ENCODE peak calls at places on chromosomes 7 and 10, in ten cellular contexts. N is aorta; V is activated CD4-positive, alpha-beta memory T cell treated with anti-CD3 and anti-CD28 coated beads, Interleukin-2, amount 10 ng/mL, durations not matched to agents 7 days and 5 days; C is stimulated activated CD8-positive, alpha-beta memory T cell treated with anti-CD3 and anti-CD28 coated beads, Interleukin-4, amount 100 ng/mL, for 1 hour; H is NCI-H1417; D is stimulated activated CD4-positive, alpha-beta T cell treated with anti-CD3 and anti-CD28 coated beads, Interleukin-2, amount 100 ng/mL, for 4 hours; Z is RPMI7951; I is GM23338; J is SHP77 treated with DMSO at 0.1 percent for 48 hours; K is foreskin fibroblast. F is an unnamed sample.

GRCh38 chr10:111057006-111057405 is 19.8 kb upstream of the ADRA2A start:
- DNase-seq in N (no peak), V (no peak), C (no peak), H (no peak), D (no peak), Z (no peak), I (no peak), J (no peak), K (no peak), F (no peak)

GRCh38 chr7:140080919-140081318 is 18.2 kb upstream of the PARP12 start:
- DNase-seq in N (no peak), V (no peak), C (no peak), H (no peak), D (no peak), Z (no peak), I (no peak), J (no peak), K (no peak), F (no peak)

GRCh38 chr10:24681476-24682088 is 42.1 kb downstream of the ARHGAP21 start:
- DNase-seq in N (no peak), V (no peak), C (no peak), H (no peak), D (no peak), Z (no peak), I (no peak), J (no peak), K (no peak), F (no peak)

GRCh38 chr10:31819393-31819820 is 109.2 kb downstream of the ARHGAP12 start:
- DNase-seq in N (peak), V (no peak), C (no peak), H (no peak), D (no peak), Z (peak), I (no peak), J (no peak), K (peak), F (no peak)

GRCh38 chr10:98259606-98260319 is 8.2 kb downstream of the LOXL4 start:
- DNase-seq in N (no peak), V (no peak), C (no peak), H (no peak), D (no peak), Z (no peak), I (no peak), J (no peak), K (no peak), F (no peak)

GRCh38 chr10:84360634-84361365 is 32.4 kb downstream of the CCSER2 start:
- DNase-seq in N (no peak), V (no peak), C (no peak), H (peak), D (no peak), Z (peak), I (peak), J (no peak), K (peak), F (no peak)

GRCh38 chr10:74640134-74640533 is 186.3 kb upstream of the KAT6B start:
- DNase-seq in N (no peak), V (no peak), C (no peak), H (no peak), D (no peak), Z (peak), I (peak), J (no peak), K (peak), F (no peak)

GRCh38 chr7:100856871-100857282 is 4.4 kb downstream of the SLC12A9 start:
- DNase-seq in N (no peak), V (no peak), C (no peak), H (no peak), D (no peak), Z (no peak), I (peak), J (no peak), K (no peak), F (no peak)

GRCh38 chr7:106260136-106260561 is 24.6 kb downstream of the NAMPT start:
- DNase-seq in N (no peak), V (no peak), C (no peak), H (no peak), D (no peak), Z (peak), I (no peak), J (no peak), K (no peak), F (no peak)

GRCh38 chr10:86678999-86679792 is 10.9 kb downstream of the LDB3 start:
- DNase-seq in N (peak), V (no peak), C (no peak), H (no peak), D (no peak), Z (no peak), I (no peak), J (no peak), K (no peak), F (peak)

GRCh38 chr7:87220026-87220733 is 648 bp upstream of the TMEM243 start:
- DNase-seq in N (peak), V (peak), C (peak), H (peak), D (peak), Z (peak), I (peak), J (peak), K (peak), F (peak)

GRCh38 chr7:4840097-4840501 is 21.7 kb downstream of the PAPOLB start:
- DNase-seq in N (no peak), V (no peak), C (no peak), H (no peak), D (no peak), Z (no peak), I (no peak), J (no peak), K (no peak), F (no peak)

GRCh38 chr7:45863715-45864114 is 9.2 kb downstream of the CCDC201 start:
- DNase-seq in N (no peak), V (no peak), C (no peak), H (no peak), D (no peak), Z (no peak), I (peak), J (no peak), K (no peak), F (no peak)

GRCh38 chr7:24057243-24057642 is 226.7 kb upstream of the NPY start:
- DNase-seq in N (no peak), V (no peak), C (no peak), H (no peak), D (no peak), Z (no peak), I (peak), J (no peak), K (no peak), F (no peak)

F was measured in AML-193.